ENCODE peak calls at places on chromosomes 5 and 9, in six cellular contexts. One of them, this sample, is unnamed.
A peak's percentile ranks its signal among the peaks of the same experiment; 100 is the strongest.

GRCh38 chr5:110354896-110355295 is 371.6 kb downstream of the TMEM232 start:
- DNase-seq in omental fat pad: no peak
- DNase-seq in left ventricle myocardium inferior: peak; percentile 53
- DNase-seq in NCI-H345: no peak
- DNase-seq in WTC11: no peak
- DNase-seq in activated CD8-positive, alpha-beta T cell treated with anti-CD3 and anti-CD28 coated beads for 36 hours: no peak
- DNase-seq in this sample: peak; percentile 14

GRCh38 chr5:57327934-57328333 is 154.1 kb downstream of the GPBP1 start:
- DNase-seq in NCI-H345: no peak
- DNase-seq in WTC11: no peak
- DNase-seq in left ventricle myocardium inferior: no peak
- DNase-seq in activated CD8-positive, alpha-beta T cell treated with anti-CD3 and anti-CD28 coated beads for 36 hours: peak; percentile 7
- DNase-seq in omental fat pad: no peak
- DNase-seq in this sample: no peak

GRCh38 chr5:93162201-93162654 is 418.8 kb downstream of the NR2F1-AS1 start:
- DNase-seq in NCI-H345: no peak
- DNase-seq in activated CD8-positive, alpha-beta T cell treated with anti-CD3 and anti-CD28 coated beads for 36 hours: no peak
- DNase-seq in omental fat pad: no peak
- DNase-seq in WTC11: no peak
- DNase-seq in left ventricle myocardium inferior: no peak
- DNase-seq in this sample: no peak

GRCh38 chr9:129761901-129762359 is 9.1 kb upstream of the PTGES start:
- DNase-seq in activated CD8-positive, alpha-beta T cell treated with anti-CD3 and anti-CD28 coated beads for 36 hours: no peak
- DNase-seq in WTC11: no peak
- DNase-seq in NCI-H345: no peak
- DNase-seq in omental fat pad: no peak
- DNase-seq in left ventricle myocardium inferior: no peak
- DNase-seq in this sample: peak; percentile 86

GRCh38 chr9:133532937-133533668 is 1.4 kb upstream of the ADAMTSL2 start:
- DNase-seq in activated CD8-positive, alpha-beta T cell treated with anti-CD3 and anti-CD28 coated beads for 36 hours: peak; percentile 87
- DNase-seq in NCI-H345: peak; percentile 54
- DNase-seq in left ventricle myocardium inferior: peak; percentile 74
- DNase-seq in omental fat pad: peak; percentile 45
- DNase-seq in WTC11: peak; percentile 89
- DNase-seq in this sample: peak; percentile 91

GRCh38 chr5:154449786-154450185 is 4.0 kb downstream of the SAP30L start:
- DNase-seq in omental fat pad: no peak
- DNase-seq in WTC11: no peak
- DNase-seq in left ventricle myocardium inferior: no peak
- DNase-seq in activated CD8-positive, alpha-beta T cell treated with anti-CD3 and anti-CD28 coated beads for 36 hours: no peak
- DNase-seq in NCI-H345: no peak
- DNase-seq in this sample: no peak

GRCh38 chr5:127844631-127845030 is 141.4 kb downstream of the CCDC192 start:
- DNase-seq in WTC11: no peak
- DNase-seq in NCI-H345: peak; percentile 69
- DNase-seq in omental fat pad: no peak
- DNase-seq in activated CD8-positive, alpha-beta T cell treated with anti-CD3 and anti-CD28 coated beads for 36 hours: no peak
- DNase-seq in left ventricle myocardium inferior: peak; percentile 62
- DNase-seq in this sample: peak; percentile 1

GRCh38 chr5:107389130-107389553 is 281.6 kb downstream of the EFNA5 start:
- DNase-seq in activated CD8-positive, alpha-beta T cell treated with anti-CD3 and anti-CD28 coated beads for 36 hours: peak; percentile 35
- DNase-seq in NCI-H345: no peak
- DNase-seq in WTC11: no peak
- DNase-seq in omental fat pad: no peak
- DNase-seq in left ventricle myocardium inferior: no peak
- DNase-seq in this sample: no peak

GRCh38 chr9:133821606-133822438 is 83.7 kb upstream of the SARDH start:
- DNase-seq in NCI-H345: no peak
- DNase-seq in WTC11: no peak
- DNase-seq in omental fat pad: no peak
- DNase-seq in left ventricle myocardium inferior: no peak
- DNase-seq in activated CD8-positive, alpha-beta T cell treated with anti-CD3 and anti-CD28 coated beads for 36 hours: no peak
- DNase-seq in this sample: no peak

GRCh38 chr9:11163843-11164242 is 551.0 kb upstream of the PTPRD start:
- DNase-seq in activated CD8-positive, alpha-beta T cell treated with anti-CD3 and anti-CD28 coated beads for 36 hours: no peak
- DNase-seq in omental fat pad: no peak
- DNase-seq in left ventricle myocardium inferior: no peak
- DNase-seq in NCI-H345: no peak
- DNase-seq in WTC11: no peak
- DNase-seq in this sample: no peak

GRCh38 chr9:68872026-68872501 is 141.8 kb downstream of the PRKACG start:
- DNase-seq in activated CD8-positive, alpha-beta T cell treated with anti-CD3 and anti-CD28 coated beads for 36 hours: no peak
- DNase-seq in NCI-H345: peak; percentile 30
- DNase-seq in WTC11: peak; percentile 85
- DNase-seq in omental fat pad: no peak
- DNase-seq in left ventricle myocardium inferior: peak; percentile 61
- DNase-seq in this sample: peak; percentile 86

GRCh38 chr5:111929892-111930291 is 172.9 kb upstream of the NREP start:
- DNase-seq in left ventricle myocardium inferior: no peak
- DNase-seq in omental fat pad: no peak
- DNase-seq in NCI-H345: no peak
- DNase-seq in WTC11: no peak
- DNase-seq in activated CD8-positive, alpha-beta T cell treated with anti-CD3 and anti-CD28 coated beads for 36 hours: no peak
- DNase-seq in this sample: no peak